ENCODE peak calls at places on chromosomes 16 and 17, in four cellular contexts. One of them, this sample, is unnamed.

GRCh38 chr17:79026345-79027273 is 2.6 kb downstream of the C1QTNF1 start:
- DNase-seq in MM.1S: no peak
- DNase-seq in cardiac muscle cell: peak; percentile 85
- DNase-seq in kidney: peak; percentile 87
- DNase-seq in this sample: peak; percentile 70

GRCh38 chr16:75254359-75254837 is 3.0 kb upstream of the BCAR1 start:
- DNase-seq in MM.1S: no peak
- DNase-seq in cardiac muscle cell: peak; percentile 63
- DNase-seq in kidney: peak; percentile 73
- DNase-seq in this sample: peak; percentile 91

GRCh38 chr17:67293251-67294203 is 48.5 kb upstream of the HELZ start:
- DNase-seq in MM.1S: peak; percentile 78
- DNase-seq in cardiac muscle cell: peak; percentile 70
- DNase-seq in kidney: peak; percentile 83
- DNase-seq in this sample: peak; percentile 82

GRCh38 chr16:53372942-53373871 is 61.1 kb upstream of the RBL2 start:
- DNase-seq in MM.1S: peak; percentile 79
- DNase-seq in cardiac muscle cell: no peak
- DNase-seq in kidney: peak; percentile 80
- DNase-seq in this sample: no peak

GRCh38 chr17:2144701-2145100 is 89.8 kb downstream of the HIC1 start:
- DNase-seq in MM.1S: no peak
- DNase-seq in cardiac muscle cell: no peak
- DNase-seq in kidney: no peak
- DNase-seq in this sample: no peak

GRCh38 chr16:16100631-16101030 is 122.7 kb downstream of the ABCC6 start:
- DNase-seq in MM.1S: no peak
- DNase-seq in cardiac muscle cell: no peak
- DNase-seq in kidney: no peak
- DNase-seq in this sample: no peak

GRCh38 chr17:72187544-72187943 is 66.7 kb downstream of the SOX9 start:
- DNase-seq in MM.1S: no peak
- DNase-seq in cardiac muscle cell: peak; percentile 85
- DNase-seq in kidney: peak; percentile 78
- DNase-seq in this sample: peak; percentile 80

GRCh38 chr16:12272264-12272663 is 295.7 kb downstream of the SNX29 start:
- DNase-seq in MM.1S: no peak
- DNase-seq in cardiac muscle cell: no peak
- DNase-seq in kidney: no peak
- DNase-seq in this sample: no peak

GRCh38 chr17:45850468-45850867 is 5.8 kb downstream of the SPPL2C start:
- DNase-seq in MM.1S: no peak
- DNase-seq in cardiac muscle cell: no peak
- DNase-seq in kidney: no peak
- DNase-seq in this sample: no peak

GRCh38 chr17:73667184-73667959 is 23.1 kb upstream of the SDK2 start:
- DNase-seq in MM.1S: no peak
- DNase-seq in cardiac muscle cell: no peak
- DNase-seq in kidney: no peak
- DNase-seq in this sample: no peak

GRCh38 chr16:29674188-29674587 is 4.8 kb upstream of the QPRT start:
- DNase-seq in MM.1S: no peak
- DNase-seq in cardiac muscle cell: peak; percentile 88
- DNase-seq in kidney: peak; percentile 81
- DNase-seq in this sample: peak; percentile 71

GRCh38 chr17:62675260-62675659 is 47.8 kb downstream of the MRC2 start:
- DNase-seq in MM.1S: no peak
- DNase-seq in cardiac muscle cell: no peak
- DNase-seq in kidney: no peak
- DNase-seq in this sample: peak; percentile 84

GRCh38 chr17:72030067-72030899 is 90.5 kb upstream of the SOX9 start:
- DNase-seq in MM.1S: peak; percentile 16
- DNase-seq in cardiac muscle cell: peak; percentile 80
- DNase-seq in kidney: no peak
- DNase-seq in this sample: peak; percentile 47

GRCh38 chr17:31488264-31488981 is 96.9 kb downstream of the RAB11FIP4 start:
- DNase-seq in MM.1S: peak; percentile 34
- DNase-seq in cardiac muscle cell: no peak
- DNase-seq in kidney: peak; percentile 86
- DNase-seq in this sample: no peak

GRCh38 chr16:11126389-11127072 is 129.5 kb downstream of the SOCS1 start:
- DNase-seq in MM.1S: no peak
- DNase-seq in cardiac muscle cell: no peak
- DNase-seq in kidney: no peak
- DNase-seq in this sample: no peak

GRCh38 chr17:32279933-32280716 is 14.5 kb downstream of the RHBDL3 start:
- DNase-seq in MM.1S: no peak
- DNase-seq in cardiac muscle cell: no peak
- DNase-seq in kidney: no peak
- DNase-seq in this sample: no peak

GRCh38 chr17:50272246-50272645 is 2.0 kb upstream of the TMEM92 start:
- DNase-seq in MM.1S: no peak
- DNase-seq in cardiac muscle cell: no peak
- DNase-seq in kidney: peak; percentile 43
- DNase-seq in this sample: no peak
- H3K4me1 ChIP-seq in MM.1S: no peaks in the 10 kb centered on the region
- H3K4me1 ChIP-seq in cardiac muscle cell: peaks cover 30% of the 10 kb centered on the region
- H3K4me1 ChIP-seq in kidney: peaks cover 4% of the 10 kb centered on the region
- H3K4me1 ChIP-seq in this sample: no peaks in the 10 kb centered on the region

GRCh38 chr16:48156790-48157209 is 1.0 kb upstream of the ABCC12 start:
- DNase-seq in MM.1S: peak; percentile 53
- DNase-seq in cardiac muscle cell: peak; percentile 89
- DNase-seq in kidney: peak; percentile 91
- DNase-seq in this sample: peak; percentile 82

GRCh38 chr16:48157794-48158193 is 2.0 kb upstream of the ABCC12 start:
- DNase-seq in MM.1S: no peak
- DNase-seq in cardiac muscle cell: no peak
- DNase-seq in kidney: no peak
- DNase-seq in this sample: no peak

GRCh38 chr16:48158296-48158695 is 2.5 kb upstream of the ABCC12 start:
- DNase-seq in MM.1S: no peak
- DNase-seq in cardiac muscle cell: peak; percentile 45
- DNase-seq in kidney: no peak
- DNase-seq in this sample: no peak

GRCh38 chr16:48155926-48156789 is at the start of gene ABCC12:
- DNase-seq in MM.1S: no peak
- DNase-seq in cardiac muscle cell: no peak
- DNase-seq in kidney: no peak
- DNase-seq in this sample: no peak

GRCh38 chr16:48157302-48157701 is 1.5 kb upstream of the ABCC12 start:
- DNase-seq in MM.1S: no peak
- DNase-seq in cardiac muscle cell: no peak
- DNase-seq in kidney: no peak
- DNase-seq in this sample: no peak
- H3K4me3 ChIP-seq in MM.1S: no peak overlapping the region
- H3K4me3 ChIP-seq in cardiac muscle cell: no peak overlapping the region
- H3K4me3 ChIP-seq in kidney: no peak overlapping the region
- H3K4me3 ChIP-seq in this sample: no peak overlapping the region

GRCh38 chr17:43014020-43014615 is 7.5 kb downstream of the IFI35 start:
- DNase-seq in MM.1S: no peak
- DNase-seq in cardiac muscle cell: no peak
- DNase-seq in kidney: no peak
- DNase-seq in this sample: no peak

GRCh38 chr17:43015579-43015978 is 6.6 kb downstream of the VAT1 start:
- DNase-seq in MM.1S: no peak
- DNase-seq in cardiac muscle cell: no peak
- DNase-seq in kidney: peak; percentile 88
- DNase-seq in this sample: peak; percentile 73

GRCh38 chr17:43014946-43015519 is 7.2 kb downstream of the VAT1 start:
- DNase-seq in MM.1S: no peak
- DNase-seq in cardiac muscle cell: no peak
- DNase-seq in kidney: peak; percentile 27
- DNase-seq in this sample: no peak

GRCh38 chr17:43011728-43012472 is 5.3 kb downstream of the IFI35 start:
- DNase-seq in MM.1S: no peak
- DNase-seq in cardiac muscle cell: no peak
- DNase-seq in kidney: peak; percentile 77
- DNase-seq in this sample: no peak

DNA sequence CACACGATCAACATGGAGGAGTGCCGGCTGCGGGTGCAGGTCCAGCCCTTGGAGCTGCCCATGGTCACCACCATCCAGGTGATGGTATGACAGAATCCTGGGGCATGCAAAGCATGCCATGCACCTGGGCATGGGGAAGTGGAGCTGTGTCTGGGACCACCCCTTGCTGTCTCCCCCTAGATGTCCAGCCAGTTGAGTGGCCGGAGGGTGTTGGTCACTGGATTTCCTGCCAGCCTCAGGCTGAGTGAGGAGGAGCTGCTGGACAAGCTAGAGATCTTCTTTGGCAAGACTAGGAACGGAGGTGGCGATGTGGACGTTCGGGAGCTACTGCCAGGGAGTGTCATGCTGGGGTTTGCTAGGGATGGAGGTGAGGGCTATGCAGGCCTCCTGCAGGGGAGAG is 6.7 kb downstream of the IFI35 start:
- DNase-seq in MM.1S: no peak
- DNase-seq in cardiac muscle cell: no peak
- DNase-seq in kidney: peak; percentile 54
- DNase-seq in this sample: no peak
- H3K4me1 ChIP-seq in MM.1S: no peaks in the 10 kb centered on the region
- H3K4me1 ChIP-seq in cardiac muscle cell: peaks cover 29% of the 10 kb centered on the region
- H3K4me1 ChIP-seq in kidney: peaks cover 7% of the 10 kb centered on the region
- H3K4me1 ChIP-seq in this sample: no peaks in the 10 kb centered on the region

DNA sequence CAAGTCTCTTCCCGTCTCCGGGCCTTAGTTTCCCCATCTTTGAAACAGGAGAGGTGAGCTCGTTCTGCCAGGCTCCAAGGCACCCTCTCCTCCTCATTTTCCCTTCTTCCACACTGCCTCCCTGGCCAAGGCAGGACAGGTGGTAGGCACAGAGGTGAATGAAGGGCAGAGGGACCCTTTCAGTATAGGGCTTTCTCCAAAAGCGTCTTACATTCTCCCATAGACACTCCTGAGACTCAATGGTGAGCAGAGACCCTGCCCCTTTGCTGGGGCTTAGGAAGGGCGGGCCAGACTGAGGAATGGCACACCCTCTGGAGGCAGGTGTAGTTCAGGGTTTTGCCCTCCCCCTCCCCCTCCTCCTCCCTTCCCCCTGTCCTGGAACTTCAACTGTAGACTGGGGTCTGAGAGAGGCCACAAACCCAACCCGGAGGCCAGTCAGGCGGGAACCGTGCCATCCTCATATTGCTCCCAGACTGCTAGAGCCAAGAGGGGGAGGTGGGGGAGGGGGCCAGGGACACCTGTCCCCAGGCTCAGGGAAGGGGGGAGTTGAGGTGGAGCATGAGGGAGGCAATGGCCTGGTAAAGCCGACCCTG is 1.9 kb downstream of the PLEKHH3 start:
- DNase-seq in MM.1S: no peak
- DNase-seq in cardiac muscle cell: no peak
- DNase-seq in kidney: peak; percentile 78
- DNase-seq in this sample: peak; percentile 65
- H3K4me3 ChIP-seq in MM.1S: peak overlapping the region; percentile 100
- H3K4me3 ChIP-seq in cardiac muscle cell: peak overlapping the region; percentile 43
- H3K4me3 ChIP-seq in kidney: peak overlapping the region; percentile 89
- H3K4me3 ChIP-seq in this sample: peak overlapping the region; percentile 96

DNA sequence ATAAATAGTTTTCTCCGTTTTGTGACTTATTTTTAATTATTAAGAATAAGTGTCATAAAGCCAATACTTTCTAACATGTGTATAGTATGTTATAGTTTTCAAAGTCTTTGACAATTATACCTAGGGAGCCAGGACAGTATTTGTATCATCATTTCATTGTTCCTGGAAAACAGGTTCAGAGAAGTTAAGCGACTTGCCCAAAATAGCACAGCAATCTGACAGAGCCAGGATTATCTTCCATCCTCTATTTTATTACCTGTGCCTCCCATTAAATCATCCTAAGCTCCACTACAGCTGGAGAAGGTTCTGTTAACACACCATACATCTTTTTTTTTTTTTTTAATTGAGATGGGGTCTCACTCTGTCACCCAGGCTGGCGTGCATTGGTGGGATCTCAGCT is 718.4 kb downstream of the MAF start:
- DNase-seq in MM.1S: no peak
- DNase-seq in cardiac muscle cell: no peak
- DNase-seq in kidney: no peak
- DNase-seq in this sample: no peak
- H3K4me1 ChIP-seq in MM.1S: no peaks in the 10 kb centered on the region
- H3K4me1 ChIP-seq in cardiac muscle cell: no peaks in the 10 kb centered on the region
- H3K4me1 ChIP-seq in kidney: no peaks in the 10 kb centered on the region
- H3K4me1 ChIP-seq in this sample: no peaks in the 10 kb centered on the region

DNA sequence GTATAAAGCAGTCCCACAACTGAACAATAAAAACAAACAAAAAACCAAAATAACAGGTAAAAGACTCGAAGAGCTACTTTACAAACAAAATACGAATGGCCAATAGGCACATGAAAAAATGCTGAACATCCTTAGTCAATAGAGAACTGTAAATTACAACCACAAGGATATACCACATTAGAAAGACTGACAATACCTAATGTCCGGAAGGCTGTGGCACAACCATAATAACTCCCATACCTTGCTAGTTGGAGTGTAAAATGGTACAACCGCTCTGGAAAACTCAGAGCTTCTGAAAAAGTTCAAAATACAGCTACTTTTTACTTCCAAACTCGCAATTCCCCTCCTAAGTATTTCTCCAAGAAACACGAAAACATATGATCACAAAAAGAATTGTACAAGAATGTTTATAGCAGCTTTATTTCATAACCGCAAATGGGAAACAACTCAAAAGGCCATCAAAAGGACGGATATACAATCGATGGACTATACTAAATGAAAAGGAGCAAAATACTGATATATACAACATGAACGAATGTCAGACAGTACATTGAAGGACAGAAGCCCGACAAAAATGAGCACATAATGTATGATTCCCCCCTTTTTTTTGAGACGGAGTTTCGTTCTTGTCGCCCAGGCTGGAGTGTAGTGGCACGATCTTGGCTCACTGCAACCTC is 2.3 kb downstream of the TP53 start:
- DNase-seq in MM.1S: no peak
- DNase-seq in cardiac muscle cell: no peak
- DNase-seq in kidney: no peak
- DNase-seq in this sample: no peak
- H3K4me3 ChIP-seq in MM.1S: peak overlapping the region; percentile 95
- H3K4me3 ChIP-seq in cardiac muscle cell: peak overlapping the region; percentile 86
- H3K4me3 ChIP-seq in kidney: peak overlapping the region; percentile 99
- H3K4me3 ChIP-seq in this sample: peak overlapping the region; percentile 88

This sample was measured in psoas muscle.